ENCODE peak calls at places on chromosomes 13 and 19, in seven cellular contexts. One of them, this sample, is unnamed.

GRCh38 chr19:10766049-10766623 is 48.3 kb downstream of the DNM2 start:
- DNase-seq in cardiac muscle cell: no peak
- DNase-seq in CD8-positive, alpha-beta T cell: no peak
- DNase-seq in fibroblast of lung: no peak
- DNase-seq in BJ: no peak
- DNase-seq in GM12864: no peak
- DNase-seq in testis: peak; percentile 48
- DNase-seq in this sample: no peak

GRCh38 chr13:80871481-80871880 is 530.6 kb upstream of the SPRY2 start:
- DNase-seq in CD8-positive, alpha-beta T cell: no peak
- DNase-seq in BJ: no peak
- DNase-seq in testis: no peak
- DNase-seq in GM12864: no peak
- DNase-seq in cardiac muscle cell: peak; percentile 36
- DNase-seq in fibroblast of lung: peak; percentile 67
- DNase-seq in this sample: no peak

GRCh38 chr19:32397736-32398135 is 7.8 kb upstream of the DPY19L3 start:
- DNase-seq in GM12864: no peak
- DNase-seq in BJ: no peak
- DNase-seq in cardiac muscle cell: peak; percentile 78
- DNase-seq in fibroblast of lung: peak; percentile 79
- DNase-seq in testis: no peak
- DNase-seq in CD8-positive, alpha-beta T cell: no peak
- DNase-seq in this sample: no peak

GRCh38 chr13:28545583-28546333 is 50.8 kb upstream of the FLT1 start:
- DNase-seq in fibroblast of lung: no peak
- DNase-seq in CD8-positive, alpha-beta T cell: no peak
- DNase-seq in GM12864: no peak
- DNase-seq in testis: no peak
- DNase-seq in cardiac muscle cell: no peak
- DNase-seq in BJ: no peak
- DNase-seq in this sample: peak; percentile 85

GRCh38 chr13:29569253-29570057 is 26.0 kb downstream of the SLC7A1 start:
- DNase-seq in CD8-positive, alpha-beta T cell: no peak
- DNase-seq in BJ: no peak
- DNase-seq in cardiac muscle cell: no peak
- DNase-seq in testis: no peak
- DNase-seq in GM12864: no peak
- DNase-seq in fibroblast of lung: peak; percentile 49
- DNase-seq in this sample: no peak

GRCh38 chr13:49653478-49653877 is 25.2 kb downstream of the ARL11 start:
- DNase-seq in testis: no peak
- DNase-seq in fibroblast of lung: no peak
- DNase-seq in cardiac muscle cell: no peak
- DNase-seq in BJ: no peak
- DNase-seq in GM12864: no peak
- DNase-seq in CD8-positive, alpha-beta T cell: no peak
- DNase-seq in this sample: no peak

GRCh38 chr13:95698047-95698749 is 21.3 kb downstream of the DNAJC3 start:
- DNase-seq in testis: no peak
- DNase-seq in fibroblast of lung: no peak
- DNase-seq in BJ: no peak
- DNase-seq in cardiac muscle cell: peak; percentile 29
- DNase-seq in CD8-positive, alpha-beta T cell: no peak
- DNase-seq in GM12864: no peak
- DNase-seq in this sample: peak; percentile 36

GRCh38 chr19:46111376-46111775 is 13.1 kb downstream of the IGFL3 start:
- DNase-seq in GM12864: no peak
- DNase-seq in CD8-positive, alpha-beta T cell: no peak
- DNase-seq in cardiac muscle cell: no peak
- DNase-seq in BJ: no peak
- DNase-seq in testis: no peak
- DNase-seq in fibroblast of lung: no peak
- DNase-seq in this sample: no peak

GRCh38 chr13:50616101-50616500 is 227.4 kb downstream of the DLEU7 start:
- DNase-seq in CD8-positive, alpha-beta T cell: no peak
- DNase-seq in testis: no peak
- DNase-seq in fibroblast of lung: peak; percentile 68
- DNase-seq in GM12864: no peak
- DNase-seq in cardiac muscle cell: peak; percentile 24
- DNase-seq in BJ: no peak
- DNase-seq in this sample: no peak

GRCh38 chr19:1289395-1290244 is 3.9 kb downstream of the EFNA2 start:
- DNase-seq in BJ: no peak
- DNase-seq in testis: no peak
- DNase-seq in GM12864: no peak
- DNase-seq in cardiac muscle cell: no peak
- DNase-seq in fibroblast of lung: no peak
- DNase-seq in CD8-positive, alpha-beta T cell: no peak
- DNase-seq in this sample: no peak

GRCh38 chr13:50678464-50679162 is 164.9 kb downstream of the DLEU7 start:
- DNase-seq in testis: peak; percentile 43
- DNase-seq in cardiac muscle cell: peak; percentile 70
- DNase-seq in CD8-positive, alpha-beta T cell: no peak
- DNase-seq in GM12864: no peak
- DNase-seq in fibroblast of lung: peak; percentile 99
- DNase-seq in BJ: peak; percentile 65
- DNase-seq in this sample: no peak

GRCh38 chr13:24861617-24862362 is 97.8 kb downstream of the RNF17 start:
- DNase-seq in GM12864: no peak
- DNase-seq in BJ: no peak
- DNase-seq in CD8-positive, alpha-beta T cell: no peak
- DNase-seq in fibroblast of lung: no peak
- DNase-seq in cardiac muscle cell: no peak
- DNase-seq in testis: no peak
- DNase-seq in this sample: no peak

GRCh38 chr19:18291590-18292459 is 10.4 kb upstream of the JUND start:
- DNase-seq in cardiac muscle cell: peak; percentile 93
- DNase-seq in CD8-positive, alpha-beta T cell: peak; percentile 70
- DNase-seq in testis: peak; percentile 92
- DNase-seq in BJ: no peak
- DNase-seq in fibroblast of lung: peak; percentile 85
- DNase-seq in GM12864: no peak
- DNase-seq in this sample: no peak

GRCh38 chr13:34810996-34811395 is 131.1 kb upstream of the NBEA start:
- DNase-seq in testis: no peak
- DNase-seq in BJ: no peak
- DNase-seq in GM12864: no peak
- DNase-seq in fibroblast of lung: peak; percentile 7
- DNase-seq in cardiac muscle cell: no peak
- DNase-seq in CD8-positive, alpha-beta T cell: no peak
- DNase-seq in this sample: no peak

GRCh38 chr13:24161010-24161775 is 673 bp downstream of the SPATA13 start:
- DNase-seq in testis: peak; percentile 27
- DNase-seq in CD8-positive, alpha-beta T cell: peak; percentile 11
- DNase-seq in GM12864: no peak
- DNase-seq in BJ: no peak
- DNase-seq in fibroblast of lung: peak; percentile 22
- DNase-seq in cardiac muscle cell: no peak
- DNase-seq in this sample: no peak

GRCh38 chr19:45501730-45502014 is 3.4 kb downstream of the PPM1N start:
- DNase-seq in testis: no peak
- DNase-seq in cardiac muscle cell: no peak
- DNase-seq in CD8-positive, alpha-beta T cell: no peak
- DNase-seq in BJ: no peak
- DNase-seq in GM12864: no peak
- DNase-seq in fibroblast of lung: no peak
- DNase-seq in this sample: no peak

GRCh38 chr13:27079421-27079958 is 92.1 kb downstream of the USP12 start:
- DNase-seq in GM12864: no peak
- DNase-seq in fibroblast of lung: peak; percentile 94
- DNase-seq in CD8-positive, alpha-beta T cell: no peak
- DNase-seq in cardiac muscle cell: peak; percentile 72
- DNase-seq in BJ: peak; percentile 81
- DNase-seq in testis: no peak
- DNase-seq in this sample: no peak

GRCh38 chr13:46615888-46616531 is 63.0 kb downstream of the LRCH1 start:
- DNase-seq in testis: no peak
- DNase-seq in cardiac muscle cell: peak; percentile 44
- DNase-seq in CD8-positive, alpha-beta T cell: no peak
- DNase-seq in fibroblast of lung: peak; percentile 20
- DNase-seq in BJ: no peak
- DNase-seq in GM12864: no peak
- DNase-seq in this sample: no peak

GRCh38 chr19:29105629-29106352 is 107.2 kb downstream of the UQCRFS1 start:
- DNase-seq in cardiac muscle cell: no peak
- DNase-seq in GM12864: no peak
- DNase-seq in fibroblast of lung: no peak
- DNase-seq in CD8-positive, alpha-beta T cell: no peak
- DNase-seq in testis: no peak
- DNase-seq in BJ: no peak
- DNase-seq in this sample: no peak

GRCh38 chr13:20125129-20125782 is 35.6 kb downstream of the GJA3 start:
- DNase-seq in testis: no peak
- DNase-seq in GM12864: no peak
- DNase-seq in BJ: peak; percentile 4
- DNase-seq in cardiac muscle cell: peak; percentile 75
- DNase-seq in fibroblast of lung: peak; percentile 79
- DNase-seq in CD8-positive, alpha-beta T cell: no peak
- DNase-seq in this sample: peak; percentile 14

GRCh38 chr13:29845440-29846056 is 4.9 kb downstream of the UBL3 start:
- DNase-seq in CD8-positive, alpha-beta T cell: no peak
- DNase-seq in cardiac muscle cell: peak; percentile 40
- DNase-seq in testis: no peak
- DNase-seq in BJ: no peak
- DNase-seq in fibroblast of lung: peak; percentile 27
- DNase-seq in GM12864: no peak
- DNase-seq in this sample: no peak

GRCh38 chr13:98453254-98453843 is 123.6 kb downstream of the STK24 start:
- DNase-seq in BJ: no peak
- DNase-seq in fibroblast of lung: no peak
- DNase-seq in testis: no peak
- DNase-seq in cardiac muscle cell: no peak
- DNase-seq in CD8-positive, alpha-beta T cell: no peak
- DNase-seq in GM12864: no peak
- DNase-seq in this sample: no peak

GRCh38 chr19:49497047-49497789 is 984 bp downstream of the RPS11 start:
- DNase-seq in fibroblast of lung: peak; percentile 50
- DNase-seq in CD8-positive, alpha-beta T cell: peak; percentile 54
- DNase-seq in GM12864: no peak
- DNase-seq in cardiac muscle cell: peak; percentile 63
- DNase-seq in BJ: no peak
- DNase-seq in testis: peak; percentile 88
- DNase-seq in this sample: no peak

GRCh38 chr13:47708386-47708785 is 292.7 kb downstream of the SUCLA2 start:
- DNase-seq in cardiac muscle cell: peak; percentile 73
- DNase-seq in BJ: peak; percentile 17
- DNase-seq in GM12864: no peak
- DNase-seq in CD8-positive, alpha-beta T cell: no peak
- DNase-seq in fibroblast of lung: peak; percentile 49
- DNase-seq in testis: no peak
- DNase-seq in this sample: no peak

GRCh38 chr19:42410371-42410770 is 16.8 kb downstream of the LIPE start:
- DNase-seq in cardiac muscle cell: no peak
- DNase-seq in fibroblast of lung: no peak
- DNase-seq in testis: no peak
- DNase-seq in BJ: no peak
- DNase-seq in GM12864: no peak
- DNase-seq in CD8-positive, alpha-beta T cell: no peak
- DNase-seq in this sample: no peak
- H3K4me3 ChIP-seq in cardiac muscle cell: no peak overlapping the region
- H3K4me3 ChIP-seq in fibroblast of lung: no peak overlapping the region
- H3K4me3 ChIP-seq in testis: no peak overlapping the region
- H3K4me3 ChIP-seq in BJ: no peak overlapping the region
- H3K4me3 ChIP-seq in GM12864: no peak overlapping the region
- H3K4me3 ChIP-seq in CD8-positive, alpha-beta T cell: no peak overlapping the region
- H3K4me3 ChIP-seq in this sample: no peak overlapping the region

DNA sequence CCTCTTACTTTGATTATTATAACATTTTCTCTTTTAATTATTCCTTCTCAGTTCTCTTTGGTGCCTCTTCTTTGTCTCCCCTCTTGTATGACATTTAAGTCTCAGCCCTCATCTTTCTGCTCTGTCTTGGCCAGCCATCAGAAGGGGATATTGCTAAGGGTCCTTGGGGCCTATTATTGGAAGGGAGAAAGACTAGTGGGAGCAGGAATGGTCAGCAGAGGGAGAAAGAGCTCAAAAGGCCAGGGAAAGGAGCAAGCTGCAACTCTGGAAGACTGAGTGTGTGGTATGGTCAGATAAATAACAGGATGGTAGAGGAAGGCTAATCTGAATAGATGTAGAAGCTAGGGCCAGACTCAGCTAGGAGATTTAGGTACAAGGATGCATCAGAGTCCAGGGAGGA is 336.9 kb downstream of the TDRD3 start:
- DNase-seq in fibroblast of lung: no peak
- DNase-seq in cardiac muscle cell: no peak
- DNase-seq in GM12864: no peak
- DNase-seq in BJ: no peak
- DNase-seq in CD8-positive, alpha-beta T cell: no peak
- DNase-seq in testis: no peak
- DNase-seq in this sample: no peak
- TF ChIP-seq CTCF in fibroblast of lung: no peak
- TF ChIP-seq CTCF in cardiac muscle cell: no peak
- TF ChIP-seq CTCF in GM12864: no peak
- TF ChIP-seq CTCF in BJ: no peak
- TF ChIP-seq CTCF in CD8-positive, alpha-beta T cell: no peak
- TF ChIP-seq CTCF in testis: no peak
- TF ChIP-seq CTCF in this sample: no peak

DNA sequence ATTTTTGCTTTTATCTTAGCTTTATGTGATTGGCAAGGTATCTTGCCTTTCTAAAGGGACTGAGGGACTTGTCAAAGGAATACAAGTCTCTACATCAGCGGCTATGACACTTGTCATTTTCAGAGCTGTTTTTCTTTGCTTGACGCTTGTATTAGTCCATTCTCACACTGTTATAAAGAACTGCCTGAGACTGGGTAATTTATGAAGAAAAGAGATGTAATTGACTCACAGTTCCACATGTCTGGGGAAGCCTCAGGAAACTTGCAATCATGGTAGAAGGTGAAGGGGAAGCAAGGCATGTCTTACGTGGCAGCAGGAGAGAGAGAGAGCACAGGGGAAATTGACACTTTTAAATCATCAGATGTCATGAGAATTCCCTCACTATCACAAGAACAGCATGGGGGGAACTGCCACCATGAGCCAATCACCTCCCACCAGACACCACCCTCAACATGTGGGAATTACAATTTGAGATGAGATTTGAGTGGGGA is 128.2 kb downstream of the GPC5 start:
- DNase-seq in cardiac muscle cell: no peak
- DNase-seq in fibroblast of lung: no peak
- DNase-seq in CD8-positive, alpha-beta T cell: no peak
- DNase-seq in GM12864: no peak
- DNase-seq in BJ: no peak
- DNase-seq in testis: no peak
- DNase-seq in this sample: no peak
- H3K4me3 ChIP-seq in cardiac muscle cell: no peak overlapping the region
- H3K4me3 ChIP-seq in fibroblast of lung: no peak overlapping the region
- H3K4me3 ChIP-seq in CD8-positive, alpha-beta T cell: no peak overlapping the region
- H3K4me3 ChIP-seq in GM12864: no peak overlapping the region
- H3K4me3 ChIP-seq in BJ: no peak overlapping the region
- H3K4me3 ChIP-seq in testis: no peak overlapping the region
- H3K4me3 ChIP-seq in this sample: no peak overlapping the region

DNA sequence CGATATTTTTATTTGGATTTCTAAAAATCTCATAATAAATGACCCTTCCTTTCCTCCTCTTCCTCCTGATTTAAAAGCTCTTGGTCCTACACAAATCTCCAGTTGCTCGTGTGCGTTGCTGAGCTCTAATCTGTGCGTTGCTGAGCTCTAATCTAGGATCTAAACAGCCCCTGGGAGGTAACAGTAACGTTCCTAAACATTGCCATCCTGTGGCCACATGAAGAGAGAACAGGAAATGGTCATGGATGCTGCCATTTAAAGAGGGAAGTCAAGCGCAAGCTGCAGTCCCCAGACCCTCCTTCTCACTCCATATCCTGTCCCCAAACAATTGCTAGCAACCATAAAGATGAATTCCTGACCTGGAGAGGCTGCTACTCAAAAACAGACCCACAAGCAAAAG is 170.8 kb downstream of the NUFIP1 start:
- DNase-seq in CD8-positive, alpha-beta T cell: no peak
- DNase-seq in GM12864: no peak
- DNase-seq in testis: no peak
- DNase-seq in BJ: no peak
- DNase-seq in fibroblast of lung: no peak
- DNase-seq in cardiac muscle cell: peak; percentile 54
- DNase-seq in this sample: no peak
- TF ChIP-seq CTCF in CD8-positive, alpha-beta T cell: no peak
- TF ChIP-seq CTCF in GM12864: peak; percentile 2
- TF ChIP-seq CTCF in testis: no peak
- TF ChIP-seq CTCF in BJ: no peak
- TF ChIP-seq CTCF in fibroblast of lung: peak; percentile 8
- TF ChIP-seq CTCF in cardiac muscle cell: peak; percentile 21
- TF ChIP-seq CTCF in this sample: peak; percentile 9